ENCODE peak calls at places on chromosomes 11 and 22, in seven cellular contexts. One of them, this sample, is unnamed.

GRCh38 chr11:95508219-95508880 is 277.3 kb upstream of the SESN3 start:
- DNase-seq in AG09309: no peak
- DNase-seq in stomach: no peak
- DNase-seq in epithelial cell of esophagus: no peak
- DNase-seq in A673: no peak
- DNase-seq in HCT116: no peak
- DNase-seq in PC-3: no peak
- DNase-seq in this sample: no peak

GRCh38 chr22:20573830-20574615 is 66.6 kb downstream of the MED15 start:
- DNase-seq in AG09309: no peak
- DNase-seq in stomach: no peak
- DNase-seq in epithelial cell of esophagus: no peak
- DNase-seq in A673: no peak
- DNase-seq in HCT116: no peak
- DNase-seq in PC-3: no peak
- DNase-seq in this sample: no peak

GRCh38 chr11:33869511-33870422 is 22.1 kb downstream of the LMO2 start:
- DNase-seq in AG09309: no peak
- DNase-seq in stomach: no peak
- DNase-seq in epithelial cell of esophagus: peak
- DNase-seq in A673: peak
- DNase-seq in HCT116: no peak
- DNase-seq in PC-3: peak
- DNase-seq in this sample: no peak

GRCh38 chr11:92643827-92644226 is 325.6 kb upstream of the MTNR1B start:
- DNase-seq in AG09309: no peak
- DNase-seq in stomach: no peak
- DNase-seq in epithelial cell of esophagus: no peak
- DNase-seq in A673: no peak
- DNase-seq in HCT116: no peak
- DNase-seq in PC-3: no peak
- DNase-seq in this sample: no peak

GRCh38 chr22:42450862-42451261 is 18.7 kb upstream of the NFAM1 start:
- DNase-seq in AG09309: no peak
- DNase-seq in stomach: no peak
- DNase-seq in epithelial cell of esophagus: no peak
- DNase-seq in A673: no peak
- DNase-seq in HCT116: no peak
- DNase-seq in PC-3: no peak
- DNase-seq in this sample: no peak

GRCh38 chr11:9717719-9718118 is 53.8 kb downstream of the SWAP70 start:
- DNase-seq in AG09309: no peak
- DNase-seq in stomach: no peak
- DNase-seq in epithelial cell of esophagus: peak
- DNase-seq in A673: peak
- DNase-seq in HCT116: no peak
- DNase-seq in PC-3: peak
- DNase-seq in this sample: no peak

GRCh38 chr22:29219881-29220670 is 14.4 kb downstream of the EMID1 start:
- DNase-seq in AG09309: no peak
- DNase-seq in stomach: peak
- DNase-seq in epithelial cell of esophagus: no peak
- DNase-seq in A673: no peak
- DNase-seq in HCT116: no peak
- DNase-seq in PC-3: peak
- DNase-seq in this sample: no peak

GRCh38 chr11:65854161-65854592 is 3.8 kb downstream of the CFL1 start:
- DNase-seq in AG09309: no peak
- DNase-seq in stomach: peak
- DNase-seq in epithelial cell of esophagus: no peak
- DNase-seq in A673: no peak
- DNase-seq in HCT116: no peak
- DNase-seq in PC-3: no peak
- DNase-seq in this sample: no peak

GRCh38 chr22:29268511-29269229 is 602 bp downstream of the EWSR1 start:
- DNase-seq in AG09309: no peak
- DNase-seq in stomach: peak
- DNase-seq in epithelial cell of esophagus: peak
- DNase-seq in A673: peak
- DNase-seq in HCT116: peak
- DNase-seq in PC-3: peak
- DNase-seq in this sample: peak

DNA sequence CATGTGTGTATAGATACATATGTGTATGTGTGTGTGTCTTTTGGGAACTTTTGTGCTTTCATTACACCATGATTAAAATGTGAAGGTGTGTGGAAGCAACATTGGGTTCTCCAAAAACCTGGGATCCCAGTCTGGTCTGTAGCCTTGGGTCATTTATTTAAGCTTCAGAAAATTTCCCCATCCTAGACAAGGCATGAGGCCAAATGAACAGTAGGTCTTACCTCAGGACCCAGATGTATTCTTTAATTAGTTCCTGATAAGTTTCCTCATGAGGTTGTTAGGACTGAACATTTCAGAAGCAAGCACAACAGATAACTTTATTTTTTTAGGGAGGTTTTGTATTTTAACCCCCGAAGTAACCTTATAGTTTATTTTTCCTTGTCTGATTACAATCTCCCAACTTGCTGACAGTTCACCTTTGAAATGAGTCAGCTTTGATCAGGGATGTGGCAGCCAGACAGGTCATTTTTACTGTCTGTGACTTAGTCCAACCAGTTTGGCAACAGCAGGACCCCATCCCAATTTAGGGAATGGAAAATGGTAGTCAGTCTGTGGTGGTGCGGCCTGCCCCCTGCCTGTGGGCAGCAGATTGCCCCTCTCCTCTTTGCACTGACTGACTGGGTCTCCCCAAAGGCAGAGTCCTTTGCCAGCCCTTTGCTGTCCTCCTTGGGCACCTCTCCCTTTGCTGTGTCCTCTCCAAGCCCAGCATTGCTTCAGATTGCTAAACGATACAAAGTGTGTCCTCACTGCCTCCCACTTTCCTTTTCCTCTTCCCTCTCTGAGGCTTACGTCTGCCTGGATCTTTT is 88.3 kb downstream of the NAV2 start:
- DNase-seq in AG09309: no peak
- DNase-seq in stomach: no peak
- DNase-seq in epithelial cell of esophagus: peak
- DNase-seq in A673: no peak
- DNase-seq in HCT116: no peak
- DNase-seq in PC-3: peak
- DNase-seq in this sample: no peak
- TF ChIP-seq CTCF in AG09309: peak
- TF ChIP-seq CTCF in stomach: no peak
- TF ChIP-seq CTCF in epithelial cell of esophagus: no peak
- TF ChIP-seq CTCF in A673: no peak
- TF ChIP-seq CTCF in HCT116: peak
- TF ChIP-seq CTCF in PC-3: peak
- TF ChIP-seq CTCF in this sample: no peak

DNA sequence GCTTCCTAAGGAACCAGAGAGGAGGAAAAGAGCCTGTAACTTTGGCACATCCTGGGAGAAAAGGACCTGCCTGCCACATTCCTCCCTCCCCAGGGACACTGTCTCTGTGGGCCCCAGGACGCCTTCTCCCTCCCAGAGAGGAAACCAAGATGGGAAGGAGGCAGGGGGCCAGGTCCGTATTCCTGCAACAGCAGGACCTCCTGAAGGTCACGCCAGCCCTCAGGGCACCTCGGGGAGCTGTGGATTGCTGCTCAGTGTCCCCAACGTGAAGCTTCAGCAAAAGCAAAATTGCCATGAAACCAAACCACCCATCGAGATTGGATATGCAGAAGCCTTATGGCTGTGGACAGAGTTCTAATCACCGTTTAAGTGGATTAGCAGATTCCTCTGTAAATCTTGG is 86.7 kb downstream of the ARHGAP8 start:
- DNase-seq in AG09309: no peak
- DNase-seq in stomach: no peak
- DNase-seq in epithelial cell of esophagus: no peak
- DNase-seq in A673: peak
- DNase-seq in HCT116: no peak
- DNase-seq in PC-3: no peak
- DNase-seq in this sample: no peak
- TF ChIP-seq CTCF in AG09309: no peak
- TF ChIP-seq CTCF in stomach: no peak
- TF ChIP-seq CTCF in epithelial cell of esophagus: no peak
- TF ChIP-seq CTCF in A673: no peak
- TF ChIP-seq CTCF in HCT116: no peak
- TF ChIP-seq CTCF in PC-3: no peak
- TF ChIP-seq CTCF in this sample: no peak

GRCh38 chr11:22920939-22921565 is 60.8 kb upstream of the CCDC179 start:
- DNase-seq in AG09309: peak
- DNase-seq in stomach: no peak
- DNase-seq in epithelial cell of esophagus: peak
- DNase-seq in A673: peak
- DNase-seq in HCT116: no peak
- DNase-seq in PC-3: peak
- DNase-seq in this sample: no peak
- TF ChIP-seq CTCF in AG09309: peak
- TF ChIP-seq CTCF in stomach: no peak
- TF ChIP-seq CTCF in epithelial cell of esophagus: peak
- TF ChIP-seq CTCF in A673: peak
- TF ChIP-seq CTCF in HCT116: peak
- TF ChIP-seq CTCF in PC-3: peak
- TF ChIP-seq CTCF in this sample: peak

GRCh38 chr22:47452184-47452583 is 689.7 kb downstream of the TBC1D22A start:
- DNase-seq in AG09309: no peak
- DNase-seq in stomach: no peak
- DNase-seq in epithelial cell of esophagus: no peak
- DNase-seq in A673: peak
- DNase-seq in HCT116: peak
- DNase-seq in PC-3: peak
- DNase-seq in this sample: no peak
- TF ChIP-seq CTCF in AG09309: peak
- TF ChIP-seq CTCF in stomach: no peak
- TF ChIP-seq CTCF in epithelial cell of esophagus: no peak
- TF ChIP-seq CTCF in A673: peak
- TF ChIP-seq CTCF in HCT116: peak
- TF ChIP-seq CTCF in PC-3: peak
- TF ChIP-seq CTCF in this sample: no peak

DNA sequence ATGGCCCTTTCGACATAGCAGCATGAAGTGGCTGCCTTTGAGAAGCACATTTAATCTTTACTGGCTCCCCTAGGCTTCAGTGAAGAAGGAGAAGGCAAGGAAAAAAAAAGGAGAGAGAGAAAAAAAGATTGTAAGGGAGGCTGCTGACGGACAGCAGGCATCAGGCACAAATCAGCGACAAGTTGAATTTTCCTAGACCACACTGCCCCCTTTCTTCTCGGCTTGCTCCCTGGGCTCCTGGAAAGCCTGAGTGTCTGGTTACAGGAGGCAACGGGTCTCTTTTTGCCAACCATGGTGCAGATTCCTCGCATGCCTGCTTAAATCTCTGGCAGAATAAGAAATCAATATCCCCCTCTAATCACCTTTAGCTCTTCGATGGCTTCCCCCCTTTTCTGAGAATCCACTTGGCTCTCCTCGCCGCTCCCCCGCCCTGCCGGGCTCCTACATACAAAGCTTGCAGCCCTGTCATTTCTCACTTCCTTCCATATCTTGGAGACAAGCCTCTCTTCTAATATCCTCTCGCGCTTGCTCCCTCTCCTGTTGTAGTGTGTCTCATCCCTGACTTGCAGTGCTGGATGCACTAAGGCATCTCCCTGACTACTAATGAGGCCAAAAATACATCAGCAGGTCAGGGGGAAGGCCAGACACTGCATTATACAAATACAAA is 14.3 kb downstream of the BLID start:
- DNase-seq in AG09309: peak
- DNase-seq in stomach: no peak
- DNase-seq in epithelial cell of esophagus: peak
- DNase-seq in A673: peak
- DNase-seq in HCT116: no peak
- DNase-seq in PC-3: no peak
- DNase-seq in this sample: peak
- TF ChIP-seq CTCF in AG09309: peak
- TF ChIP-seq CTCF in stomach: no peak
- TF ChIP-seq CTCF in epithelial cell of esophagus: peak
- TF ChIP-seq CTCF in A673: peak
- TF ChIP-seq CTCF in HCT116: peak
- TF ChIP-seq CTCF in PC-3: peak
- TF ChIP-seq CTCF in this sample: peak

DNA sequence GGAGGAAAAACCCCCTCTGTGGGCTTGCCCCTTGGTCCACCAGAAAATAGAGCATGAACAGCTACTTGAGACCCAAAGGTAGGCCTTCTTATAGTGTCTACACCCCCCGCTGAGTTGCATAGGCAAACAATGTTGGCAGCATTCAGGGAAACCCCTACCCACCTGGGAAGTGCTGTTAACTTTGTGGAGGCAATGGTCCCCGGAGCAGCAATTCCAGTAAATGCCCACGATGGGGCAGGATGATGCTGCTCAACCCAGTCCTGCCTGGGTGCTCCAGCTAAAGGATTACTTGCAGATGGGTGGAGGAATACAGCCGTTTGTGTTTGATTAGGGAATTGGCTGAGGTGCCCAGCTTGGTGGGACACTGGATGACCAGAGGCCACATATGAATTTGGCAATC is 381.3 kb upstream of the ANO5 start:
- DNase-seq in AG09309: no peak
- DNase-seq in stomach: no peak
- DNase-seq in epithelial cell of esophagus: no peak
- DNase-seq in A673: peak
- DNase-seq in HCT116: no peak
- DNase-seq in PC-3: no peak
- DNase-seq in this sample: no peak
- TF ChIP-seq CTCF in AG09309: no peak
- TF ChIP-seq CTCF in stomach: no peak
- TF ChIP-seq CTCF in epithelial cell of esophagus: no peak
- TF ChIP-seq CTCF in A673: peak
- TF ChIP-seq CTCF in HCT116: no peak
- TF ChIP-seq CTCF in PC-3: no peak
- TF ChIP-seq CTCF in this sample: no peak

GRCh38 chr11:14905104-14906033 is 13.3 kb upstream of the CYP2R1 start:
- DNase-seq in AG09309: no peak
- DNase-seq in stomach: peak
- DNase-seq in epithelial cell of esophagus: peak
- DNase-seq in A673: peak
- DNase-seq in HCT116: no peak
- DNase-seq in PC-3: no peak
- DNase-seq in this sample: peak
- TF ChIP-seq CTCF in AG09309: peak
- TF ChIP-seq CTCF in stomach: no peak
- TF ChIP-seq CTCF in epithelial cell of esophagus: peak
- TF ChIP-seq CTCF in A673: peak
- TF ChIP-seq CTCF in HCT116: peak
- TF ChIP-seq CTCF in PC-3: no peak
- TF ChIP-seq CTCF in this sample: peak

DNA sequence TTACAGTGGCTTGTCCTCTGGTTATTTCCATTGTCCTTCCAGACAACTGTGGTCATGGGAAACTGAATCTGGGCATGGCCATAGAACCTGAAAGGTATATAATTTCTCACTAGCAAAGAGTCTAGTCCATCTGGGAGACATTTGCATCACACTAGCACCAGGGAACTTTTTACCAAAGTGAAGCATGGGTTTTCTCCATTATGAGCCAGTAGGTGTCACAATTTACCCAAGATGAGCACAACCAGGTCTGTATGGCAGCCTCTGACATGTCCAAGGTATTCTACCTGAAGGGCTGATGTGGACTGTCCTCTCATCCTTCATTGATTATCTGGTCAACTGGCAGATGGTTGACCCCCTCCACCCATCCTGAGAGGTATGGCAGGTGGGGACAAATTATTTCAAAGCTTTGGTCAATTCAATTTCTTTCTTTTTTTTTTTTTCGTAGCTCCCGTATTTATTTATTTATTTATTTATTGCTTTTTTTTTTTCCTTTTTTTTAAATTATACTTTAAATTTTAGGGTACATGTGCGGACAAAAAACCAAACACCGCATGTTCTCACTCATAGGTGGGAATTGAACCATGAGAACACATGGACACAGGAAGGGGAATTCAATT is 425.9 kb downstream of the TMEM135 start:
- DNase-seq in AG09309: no peak
- DNase-seq in stomach: no peak
- DNase-seq in epithelial cell of esophagus: peak
- DNase-seq in A673: peak
- DNase-seq in HCT116: peak
- DNase-seq in PC-3: peak
- DNase-seq in this sample: no peak
- TF ChIP-seq CTCF in AG09309: peak
- TF ChIP-seq CTCF in stomach: no peak
- TF ChIP-seq CTCF in epithelial cell of esophagus: peak
- TF ChIP-seq CTCF in A673: peak
- TF ChIP-seq CTCF in HCT116: peak
- TF ChIP-seq CTCF in PC-3: peak
- TF ChIP-seq CTCF in this sample: peak